ENCODE peak calls at places on chromosome 10, in eight cellular contexts. T is C1 segment of cervical spinal cord, B is adipocyte, R is GM12865, M is Caco-2, D is SJSA1, U is kidney glomerular epithelial cell, K is GM19239. Y is an unnamed sample.

GRCh38 chr10:102650655-102651454 is 6.6 kb downstream of the TRIM8 start:
- DNase-seq in U (no peak), R (peak; percentile 37), T (no peak), D (no peak), K (no peak), M (no peak), B (no peak), Y (no peak)

GRCh38 chr10:12724782-12725579 is 276.5 kb downstream of the CCDC3 start:
- DNase-seq in M (no peak), D (no peak), U (no peak), T (no peak), B (no peak), R (no peak), K (no peak), Y (no peak)

GRCh38 chr10:81027223-81027622 is 489.5 kb downstream of the SH2D4B start:
- DNase-seq in R (no peak), M (no peak), B (no peak), T (no peak), D (no peak), K (no peak), U (no peak), Y (no peak)

GRCh38 chr10:7945025-7945424 is 109.5 kb upstream of the GATA3 start:
- DNase-seq in U (no peak), R (no peak), K (no peak), M (no peak), T (no peak), D (no peak), B (no peak), Y (no peak)

GRCh38 chr10:87659571-87660483 is at the start of gene PAPSS2:
- DNase-seq in K (no peak), U (peak; percentile 24), D (peak; percentile 69), B (peak; percentile 82), T (no peak), M (peak; percentile 48), R (peak; percentile 54), Y (no peak)

GRCh38 chr10:80472234-80473095 is 18.4 kb downstream of the TSPAN14 start:
- DNase-seq in M (no peak), D (peak; percentile 74), T (no peak), U (peak; percentile 73), R (peak; percentile 89), B (peak; percentile 90), K (peak; percentile 39), Y (peak; percentile 82)

GRCh38 chr10:127908106-127908957 is 1.4 kb downstream of the PTPRE start:
- DNase-seq in K (no peak), R (no peak), M (peak; percentile 59), U (peak; percentile 47), B (no peak), T (no peak), D (peak; percentile 23), Y (no peak)

GRCh38 chr10:91597397-91597881 is 35.4 kb downstream of the PPP1R3C start:
- DNase-seq in K (no peak), T (peak; percentile 5), U (no peak), R (no peak), B (peak; percentile 33), D (no peak), M (no peak), Y (no peak)

Y was measured in epithelial cell of proximal tubule.